ENCODE peak calls at places on chromosomes 1 and 21, in five cellular contexts. One of them, this sample, is unnamed.

GRCh38 chr21:40134731-40135492 is 267.7 kb downstream of the PCP4 start:
- DNase-seq in mesenchymal stem cell: no peak
- DNase-seq in GM03348: no peak
- DNase-seq in H9: no peak
- DNase-seq in effector memory CD8-positive, alpha-beta T cell: no peak
- DNase-seq in this sample: no peak

GRCh38 chr1:219906924-219907771 is 21.2 kb downstream of the SLC30A10 start:
- DNase-seq in mesenchymal stem cell: no peak
- DNase-seq in GM03348: no peak
- DNase-seq in H9: no peak
- DNase-seq in effector memory CD8-positive, alpha-beta T cell: no peak
- DNase-seq in this sample: no peak

GRCh38 chr1:15684042-15684461 is at the start of gene PLEKHM2:
- DNase-seq in mesenchymal stem cell: peak
- DNase-seq in GM03348: peak
- DNase-seq in H9: no peak
- DNase-seq in effector memory CD8-positive, alpha-beta T cell: peak
- DNase-seq in this sample: no peak

GRCh38 chr1:31627301-31627929 is 9.9 kb downstream of the HCRTR1 start:
- DNase-seq in mesenchymal stem cell: no peak
- DNase-seq in GM03348: no peak
- DNase-seq in H9: no peak
- DNase-seq in effector memory CD8-positive, alpha-beta T cell: no peak
- DNase-seq in this sample: no peak

GRCh38 chr21:45863751-45864150 is 117.8 kb upstream of the COL6A1 start:
- DNase-seq in mesenchymal stem cell: no peak
- DNase-seq in GM03348: no peak
- DNase-seq in H9: no peak
- DNase-seq in effector memory CD8-positive, alpha-beta T cell: no peak
- DNase-seq in this sample: no peak

GRCh38 chr1:95040032-95040525 is 32.7 kb downstream of the ALG14 start:
- DNase-seq in mesenchymal stem cell: no peak
- DNase-seq in GM03348: no peak
- DNase-seq in H9: no peak
- DNase-seq in effector memory CD8-positive, alpha-beta T cell: no peak
- DNase-seq in this sample: no peak

GRCh38 chr1:202811296-202812175 is 782 bp downstream of the PCAT6 start:
- DNase-seq in mesenchymal stem cell: peak
- DNase-seq in GM03348: peak
- DNase-seq in H9: peak
- DNase-seq in effector memory CD8-positive, alpha-beta T cell: peak
- DNase-seq in this sample: peak

GRCh38 chr1:151905070-151905442 is 4.3 kb downstream of the THEM4 start:
- DNase-seq in mesenchymal stem cell: no peak
- DNase-seq in GM03348: no peak
- DNase-seq in H9: no peak
- DNase-seq in effector memory CD8-positive, alpha-beta T cell: peak
- DNase-seq in this sample: no peak

GRCh38 chr1:38154089-38154470 is 107.5 kb upstream of the POU3F1 start:
- DNase-seq in mesenchymal stem cell: no peak
- DNase-seq in GM03348: no peak
- DNase-seq in H9: no peak
- DNase-seq in effector memory CD8-positive, alpha-beta T cell: no peak
- DNase-seq in this sample: no peak

GRCh38 chr1:230701895-230702768 is 11.8 kb downstream of the AGT start:
- DNase-seq in mesenchymal stem cell: no peak
- DNase-seq in GM03348: no peak
- DNase-seq in H9: no peak
- DNase-seq in effector memory CD8-positive, alpha-beta T cell: no peak
- DNase-seq in this sample: no peak

GRCh38 chr1:161244888-161245287 is 6.9 kb upstream of the NR1I3 start:
- DNase-seq in mesenchymal stem cell: no peak
- DNase-seq in GM03348: no peak
- DNase-seq in H9: no peak
- DNase-seq in effector memory CD8-positive, alpha-beta T cell: no peak
- DNase-seq in this sample: no peak